ENCODE peak calls at places on chromosomes 13 and 19, in four cellular contexts. W, N, U and Q are unnamed samples.

GRCh38 chr13:110923777-110924638 is 9.1 kb upstream of the ANKRD10 start:
- DNase-seq in W (no peak), N (no peak), U (no peak), Q (no peak)

GRCh38 chr19:35592226-35592625 is 6.3 kb downstream of the PMIS2 start:
- DNase-seq in W (no peak), N (peak), U (peak), Q (no peak)

GRCh38 chr13:73966331-73966730 is 167.9 kb downstream of the KLF12 start:
- DNase-seq in W (no peak), N (no peak), U (no peak), Q (no peak)

GRCh38 chr13:64928704-64929499 is 2301.2 kb downstream of the PCDH9 start:
- DNase-seq in W (no peak), N (no peak), U (peak), Q (peak)

GRCh38 chr13:107881362-107881761 is 334.0 kb downstream of the LIG4 start:
- DNase-seq in W (no peak), N (no peak), U (no peak), Q (no peak)

GRCh38 chr13:26480246-26480855 is 77.1 kb upstream of the WASF3 start:
- DNase-seq in W (no peak), N (no peak), U (no peak), Q (no peak)

GRCh38 chr19:17560205-17560595 is 4.8 kb downstream of the COLGALT1 start:
- DNase-seq in W (no peak), N (no peak), U (no peak), Q (peak)

GRCh38 chr19:19406878-19407639 is 1.6 kb downstream of the GATAD2A start:
- DNase-seq in W (peak), N (peak), U (peak), Q (no peak)

GRCh38 chr13:80011448-80012212 is 329.3 kb downstream of the SPRY2 start:
- DNase-seq in W (no peak), N (no peak), U (no peak), Q (no peak)

GRCh38 chr19:29329460-29330134 is 116.6 kb upstream of the UQCRFS1 start:
- DNase-seq in W (no peak), N (peak), U (peak), Q (peak)

GRCh38 chr13:39585219-39585618 is 17.8 kb downstream of the LHFPL6 start:
- DNase-seq in W (no peak), N (no peak), U (peak), Q (no peak)

GRCh38 chr13:112168771-112169170 is 101.8 kb downstream of the SOX1 start:
- DNase-seq in W (no peak), N (no peak), U (no peak), Q (peak)

GRCh38 chr13:107258599-107259187 is 690.8 kb upstream of the ARGLU1 start:
- DNase-seq in W (no peak), N (no peak), U (no peak), Q (no peak)

GRCh38 chr13:20828540-20829364 is 55.0 kb upstream of the EEF1AKMT1 start:
- DNase-seq in W (no peak), N (peak), U (peak), Q (no peak)

GRCh38 chr19:20964798-20965197 is 41.7 kb downstream of the ZNF85 start:
- DNase-seq in W (no peak), N (no peak), U (peak), Q (no peak)

GRCh38 chr19:40191836-40192646 is 815 bp downstream of the MAP3K10 start:
- DNase-seq in W (no peak), N (peak), U (peak), Q (peak)

GRCh38 chr19:29429581-29429980 is 96.2 kb upstream of the VSTM2B start:
- DNase-seq in W (no peak), N (no peak), U (no peak), Q (no peak)

GRCh38 chr19:2446390-2446789 is 10.4 kb downstream of the LMNB2 start:
- DNase-seq in W (no peak), N (no peak), U (peak), Q (no peak)

GRCh38 chr13:40874138-40874776 is 84.8 kb downstream of the SLC25A15 start:
- DNase-seq in W (no peak), N (no peak), U (peak), Q (no peak)

GRCh38 chr19:44808463-44809371 is at the start of gene BCAM:
- DNase-seq in W (no peak), N (peak), U (no peak), Q (peak)

GRCh38 chr13:54536112-54536511 is 1507.5 kb downstream of the OLFM4 start:
- DNase-seq in W (no peak), N (no peak), U (no peak), Q (no peak)

GRCh38 chr13:26037302-26037701 is 14.5 kb downstream of the SHISA2 start:
- DNase-seq in W (no peak), N (peak), U (peak), Q (peak)

GRCh38 chr13:66581691-66582090 is 648.4 kb downstream of the PCDH9 start:
- DNase-seq in W (no peak), N (no peak), U (no peak), Q (no peak)

GRCh38 chr19:38718747-38719543 is 25.3 kb downstream of the CAPN12 start:
- DNase-seq in W (no peak), N (peak), U (no peak), Q (peak)

GRCh38 chr19:48628486-48629296 is 8.5 kb downstream of the DBP start:
- DNase-seq in W (no peak), N (no peak), U (no peak), Q (peak)

GRCh38 chr19:34274827-34275625 is 20.7 kb downstream of the GARRE1 start:
- DNase-seq in W (no peak), N (no peak), U (no peak), Q (no peak)

GRCh38 chr19:48419158-48419920 is 25.9 kb downstream of the GRIN2D start:
- DNase-seq in W (peak), N (no peak), U (peak), Q (peak)

GRCh38 chr13:24777171-24777570 is 13.2 kb downstream of the RNF17 start:
- DNase-seq in W (no peak), N (no peak), U (no peak), Q (no peak)

GRCh38 chr19:49554701-49555181 is 25.6 kb downstream of the NOSIP start:
- DNase-seq in W (peak), N (no peak), U (no peak), Q (no peak)

GRCh38 chr19:1847684-1848398 is 442 bp downstream of the REXO1 start:
- DNase-seq in W (no peak), N (no peak), U (peak), Q (peak)

GRCh38 chr19:19559942-19560341 is 21.9 kb downstream of the CILP2 start:
- DNase-seq in W (no peak), N (no peak), U (no peak), Q (no peak)

GRCh38 chr19:52638601-52639000 is 446 bp upstream of the ZNF83 start:
- DNase-seq in W (peak), N (no peak), U (no peak), Q (peak)

GRCh38 chr13:111384441-111385181 is 64.2 kb downstream of the TEX29 start:
- DNase-seq in W (no peak), N (no peak), U (peak), Q (peak)

GRCh38 chr19:633786-634639 is 676 bp upstream of the POLRMT start:
- DNase-seq in W (no peak), N (no peak), U (peak), Q (peak)

GRCh38 chr13:32011971-32012370 is 19.6 kb upstream of the FRY start:
- DNase-seq in W (no peak), N (no peak), U (no peak), Q (no peak)

GRCh38 chr13:44313674-44314073 is 60.0 kb upstream of the SERP2 start:
- DNase-seq in W (no peak), N (no peak), U (no peak), Q (no peak)

GRCh38 chr13:76656496-76656895 is 229.7 kb downstream of the KCTD12 start:
- DNase-seq in W (no peak), N (no peak), U (peak), Q (no peak)

GRCh38 chr19:38164526-38164925 is 59.5 kb downstream of the DPF1 start:
- DNase-seq in W (no peak), N (no peak), U (no peak), Q (no peak)

GRCh38 chr19:42440357-42441046 is 2.2 kb downstream of the CXCL17 start:
- DNase-seq in W (peak), N (peak), U (peak), Q (peak)